ENCODE peak calls at places on chromosomes 16 and 17, in six cellular contexts. U is adrenal gland, L is cardiac muscle cell, F is heart left ventricle, M is mucosa of descending colon, N is skeletal muscle cell. V is an unnamed sample.

GRCh38 chr17:57255776-57256681 is at the start of gene MSI2:
- DNase-seq in N (peak), F (peak), M (peak), L (peak), U (peak), V (peak)

GRCh38 chr16:85390511-85391174 is 222.5 kb upstream of the GSE1 start:
- DNase-seq in M (peak), N (peak), L (peak), U (peak), F (peak), V (peak)

GRCh38 chr16:9900576-9900975 is 281.7 kb downstream of the GRIN2A start:
- DNase-seq in F (no peak), M (no peak), N (no peak), L (no peak), U (no peak), V (no peak)

GRCh38 chr16:67296422-67296821 is 17.1 kb downstream of the PLEKHG4 start:
- DNase-seq in U (no peak), N (peak), F (no peak), L (peak), M (no peak), V (no peak)

GRCh38 chr16:57618306-57619132 is 9.9 kb upstream of the ADGRG1 start:
- DNase-seq in L (peak), U (no peak), N (no peak), M (no peak), F (no peak), V (peak)

GRCh38 chr17:36117505-36118382 is 14.1 kb downstream of the CCL4 start:
- DNase-seq in U (no peak), N (no peak), F (no peak), M (peak), L (no peak), V (no peak)

GRCh38 chr16:4160663-4161436 is 44.6 kb upstream of the ADCY9 start:
- DNase-seq in N (no peak), M (no peak), L (peak), U (no peak), F (no peak), V (no peak)

GRCh38 chr17:67272312-67273050 is 27.5 kb upstream of the HELZ start:
- DNase-seq in M (no peak), U (no peak), F (no peak), L (peak), N (no peak), V (no peak)

GRCh38 chr16:89658221-89658879 is 714 bp downstream of the SPATA33 start:
- DNase-seq in L (peak), F (no peak), N (no peak), M (no peak), U (peak), V (no peak)

GRCh38 chr17:51000835-51001638 is 119.6 kb downstream of the SPAG9 start:
- DNase-seq in M (peak), F (no peak), U (no peak), N (peak), L (peak), V (no peak)

GRCh38 chr17:27506348-27507218 is 50.3 kb downstream of the KSR1 start:
- DNase-seq in U (no peak), F (no peak), L (peak), M (no peak), N (no peak), V (no peak)

GRCh38 chr17:45584092-45585036 is 93.8 kb upstream of the PLEKHM1 start:
- DNase-seq in U (peak), N (no peak), M (peak), L (peak), F (peak), V (peak)

GRCh38 chr16:88478889-88479794 is 26.1 kb downstream of the ZFPM1 start:
- DNase-seq in L (no peak), N (no peak), F (no peak), M (no peak), U (no peak), V (peak)

GRCh38 chr17:79002796-79003593 is 6.6 kb downstream of the CANT1 start:
- DNase-seq in L (no peak), U (peak), N (no peak), M (no peak), F (no peak), V (no peak)

GRCh38 chr17:36849871-36850348 is 87.4 kb upstream of the LHX1 start:
- DNase-seq in M (no peak), N (peak), U (no peak), F (no peak), L (peak), V (no peak)

GRCh38 chr17:42403150-42403549 is 14.9 kb upstream of the STAT3 start:
- DNase-seq in L (no peak), N (no peak), U (no peak), F (no peak), M (peak), V (no peak)

GRCh38 chr17:51259574-51260236 is at the start of gene MBTD1:
- DNase-seq in F (peak), L (peak), N (peak), U (peak), M (peak), V (peak)

GRCh38 chr17:80364091-80364691 is 50.8 kb upstream of the ENDOV start:
- DNase-seq in F (no peak), N (no peak), L (peak), U (no peak), M (peak), V (no peak)

GRCh38 chr16:88922114-88922825 is 54.7 kb downstream of the CBFA2T3 start:
- DNase-seq in U (peak), L (peak), M (peak), F (peak), N (no peak), V (peak)

GRCh38 chr17:69223809-69224208 is 4.8 kb downstream of the ABCA10 start:
- DNase-seq in M (no peak), F (no peak), N (peak), L (peak), U (no peak), V (no peak)

GRCh38 chr16:79286646-79287423 is 313.7 kb downstream of the MAF start:
- DNase-seq in U (peak), M (peak), F (peak), N (no peak), L (no peak), V (peak)

GRCh38 chr17:33192961-33193911 is 99.9 kb downstream of the ASIC2 start:
- DNase-seq in N (no peak), U (no peak), M (no peak), L (no peak), F (no peak), V (no peak)

GRCh38 chr17:79714746-79715145 is 16.0 kb upstream of the ENPP7 start:
- DNase-seq in F (no peak), U (no peak), L (no peak), N (no peak), M (no peak), V (peak)

GRCh38 chr16:51938861-51939260 is 608.1 kb downstream of the TOX3 start:
- DNase-seq in F (no peak), N (no peak), M (no peak), U (no peak), L (no peak), V (no peak)

GRCh38 chr17:3808701-3809100 is 7.7 kb upstream of the ITGAE start:
- DNase-seq in N (no peak), F (no peak), M (no peak), U (no peak), L (no peak), V (no peak)

GRCh38 chr17:72342582-72343527 is 222.0 kb downstream of the SOX9 start:
- DNase-seq in U (no peak), F (no peak), M (no peak), N (no peak), L (peak), V (no peak)

GRCh38 chr17:72683506-72684404 is 408.7 kb downstream of the SLC39A11 start:
- DNase-seq in U (no peak), M (peak), L (peak), N (peak), F (no peak), V (no peak)

GRCh38 chr16:68707341-68708152 is 29.5 kb upstream of the CDH1 start:
- DNase-seq in F (no peak), M (peak), U (peak), N (peak), L (peak), V (peak)

GRCh38 chr16:87463722-87464690 is 28.8 kb downstream of the ZCCHC14 start:
- DNase-seq in U (peak), F (no peak), N (peak), L (peak), M (peak), V (no peak)

GRCh38 chr17:4950075-4950756 is 703 bp upstream of the ENO3 start:
- DNase-seq in F (peak), U (peak), N (no peak), L (no peak), M (peak), V (peak)

GRCh38 chr17:40803617-40804082 is 3.9 kb upstream of the KRT28 start:
- DNase-seq in L (peak), N (no peak), M (peak), F (peak), U (peak), V (peak)

GRCh38 chr17:53896047-53896446 is 73.3 kb downstream of the KIF2B start:
- DNase-seq in M (no peak), F (no peak), L (peak), N (no peak), U (no peak), V (no peak)

GRCh38 chr17:9875441-9875840 is 29.6 kb downstream of the RCVRN start:
- DNase-seq in L (peak), F (no peak), N (no peak), M (peak), U (no peak), V (no peak)

GRCh38 chr16:30567160-30567990 is 4.1 kb downstream of the ZNF688 start:
- DNase-seq in F (no peak), N (no peak), L (no peak), M (no peak), U (no peak), V (no peak)

GRCh38 chr16:30570621-30571443 is 682 bp downstream of the ZNF688 start:
- DNase-seq in F (peak), U (no peak), M (peak), N (no peak), L (peak), V (no peak)

GRCh38 chr16:30571444-30572322 is at the start of gene ZNF688:
- DNase-seq in M (peak), F (peak), N (peak), U (peak), L (peak), V (peak)

GRCh38 chr16:30567991-30568638 is 3.4 kb downstream of the ZNF688 start:
- DNase-seq in L (peak), U (no peak), N (peak), F (no peak), M (no peak), V (no peak)

GRCh38 chr16:30569746-30570325 is 1.7 kb downstream of the ZNF688 start:
- DNase-seq in U (no peak), L (no peak), N (no peak), F (no peak), M (no peak), V (no peak)
- H3K4me3 ChIP-seq in U (no peak), L (no peak), N (no peak), F (peak), M (no peak), V (no peak)

GRCh38 chr16:1153480-1154160 is 714 bp downstream of the CACNA1H start:
- DNase-seq in F (no peak), M (no peak), L (no peak), N (no peak), U (no peak), V (no peak)

GRCh38 chr16:1154887-1155331 is 2.0 kb downstream of the CACNA1H start:
- DNase-seq in M (no peak), U (no peak), L (no peak), N (no peak), F (no peak), V (no peak)

GRCh38 chr16:1152651-1153259 is at the start of gene CACNA1H:
- DNase-seq in M (peak), N (no peak), L (no peak), U (no peak), F (no peak), V (no peak)

GRCh38 chr16:1155353-1156110 is 2.6 kb downstream of the CACNA1H start:
- DNase-seq in U (no peak), M (no peak), F (no peak), N (no peak), L (no peak), V (no peak)

GRCh38 chr16:1154291-1154886 is 1.5 kb downstream of the CACNA1H start:
- DNase-seq in N (no peak), L (no peak), U (peak), M (peak), F (no peak), V (no peak)
- H3K4me3 ChIP-seq in N (peak), L (peak), U (peak), M (no peak), F (peak), V (peak)

DNA sequence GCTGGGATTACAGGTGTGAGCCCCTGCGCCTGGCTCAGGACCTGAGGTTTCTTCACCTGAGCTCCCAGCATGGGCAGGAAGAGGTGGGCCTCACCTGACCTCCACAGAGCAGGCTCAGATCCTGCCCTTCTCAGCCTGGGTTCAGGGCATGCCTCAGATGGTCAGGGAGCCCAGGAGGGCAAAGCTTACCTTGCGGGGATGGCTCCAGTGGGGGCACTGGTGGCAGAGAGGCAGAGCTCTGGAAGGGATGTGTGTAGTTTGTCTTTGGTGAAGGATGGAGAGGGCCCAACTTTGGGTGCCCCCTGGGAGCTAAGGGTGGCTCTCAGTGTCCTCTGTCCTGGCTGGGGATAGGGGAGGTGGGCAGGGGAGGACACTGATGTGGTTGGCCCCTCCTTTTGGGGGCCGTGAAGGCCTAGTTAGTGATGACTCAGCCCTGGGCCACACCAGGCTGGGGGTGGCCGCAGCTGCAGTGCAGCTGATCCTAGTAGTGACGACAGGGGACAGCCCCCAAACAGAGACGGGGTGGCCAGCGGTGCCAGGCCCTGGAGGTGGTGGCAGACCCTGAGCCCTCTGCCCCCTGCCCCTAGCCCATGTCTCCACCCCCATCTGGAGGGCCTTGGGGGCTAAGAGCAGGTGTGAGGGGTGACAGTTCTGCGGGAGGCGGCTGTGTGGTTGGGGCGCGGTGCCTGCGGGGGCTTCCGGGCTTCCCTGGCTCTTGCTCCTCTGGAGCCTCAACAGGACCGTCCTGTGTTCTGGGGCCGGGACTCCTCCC is 5.8 kb downstream of the NHERF2 start:
- DNase-seq in M (no peak), L (no peak), F (no peak), U (no peak), N (no peak), V (no peak)
- H3K4me3 ChIP-seq in M (no peak), L (no peak), F (peak), U (peak), N (no peak), V (peak)

GRCh38 chr17:81403040-81403467 is 7.8 kb downstream of the BAHCC1 start:
- DNase-seq in L (no peak), U (no peak), F (no peak), M (no peak), N (no peak), V (no peak)

GRCh38 chr17:81400939-81401726 is 5.9 kb downstream of the BAHCC1 start:
- DNase-seq in M (no peak), U (no peak), N (no peak), F (no peak), L (peak), V (no peak)

GRCh38 chr17:81403671-81404534 is 8.6 kb downstream of the BAHCC1 start:
- DNase-seq in N (no peak), U (no peak), F (no peak), M (no peak), L (no peak), V (peak)

GRCh38 chr17:81401727-81402529 is 6.7 kb downstream of the BAHCC1 start:
- DNase-seq in U (no peak), L (peak), N (no peak), F (no peak), M (no peak), V (peak)

DNA sequence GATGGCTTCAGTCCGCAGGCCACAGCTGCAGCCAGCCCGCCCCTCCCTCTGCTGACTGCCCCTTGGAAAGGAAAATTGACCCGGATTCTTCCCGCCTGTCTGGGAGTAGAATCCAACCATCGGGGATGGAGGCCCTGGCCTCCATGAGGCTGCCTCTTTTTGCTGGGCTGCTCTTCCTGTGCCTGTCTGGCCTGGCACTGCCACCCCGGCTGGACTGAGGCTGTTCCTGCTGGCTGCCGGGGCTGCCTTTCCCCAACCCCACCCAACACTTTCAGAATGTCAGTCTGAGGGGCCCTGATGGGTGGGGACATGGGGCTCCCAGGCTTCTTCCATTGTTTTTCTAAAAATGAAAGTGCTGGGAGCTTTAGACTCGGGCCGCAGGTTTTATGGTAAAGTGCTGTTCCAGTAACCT is 7.3 kb downstream of the BAHCC1 start:
- DNase-seq in N (no peak), M (no peak), F (no peak), U (no peak), L (no peak), V (no peak)
- H3K4me3 ChIP-seq in N (peak), M (no peak), F (peak), U (no peak), L (no peak), V (no peak)

DNA sequence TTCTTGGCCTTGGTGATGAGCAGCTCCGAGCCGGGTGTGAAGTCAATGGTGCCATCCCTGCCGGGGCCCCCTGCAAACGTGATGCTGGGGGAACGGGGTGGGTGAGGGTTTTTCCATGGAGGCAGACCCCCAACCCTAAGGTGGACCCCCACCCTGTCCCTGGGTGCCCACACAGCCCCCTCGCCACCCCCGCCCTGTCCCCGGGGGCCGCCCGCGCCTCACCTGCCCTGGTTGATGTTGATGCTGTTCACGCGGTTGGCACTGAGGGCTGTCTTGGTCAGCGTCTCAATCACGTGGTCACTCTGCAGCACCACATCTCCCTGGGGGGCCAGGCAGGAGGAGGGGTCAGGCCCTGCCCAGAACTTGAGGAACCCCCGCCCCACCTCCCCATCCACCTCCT is 11.2 kb upstream of the CRK start:
- DNase-seq in F (no peak), N (no peak), U (no peak), M (no peak), L (no peak), V (no peak)
- H3K4me3 ChIP-seq in F (no peak), N (no peak), U (no peak), M (no peak), L (no peak), V (no peak)